ENCODE peak calls at places on chromosomes 2 and 18, in ten cellular contexts. V, O, R, M, K, W, X, B, C and D are unnamed samples.

GRCh38 chr2:174965992-174966789 is 39.0 kb downstream of the CHN1 start:
- DNase-seq in V (peak; percentile 53), O (peak; percentile 4), R (peak; percentile 55), M (no peak), K (peak; percentile 42), W (no peak), X (peak; percentile 31), B (peak; percentile 60), C (no peak), D (no peak)

GRCh38 chr18:9017900-9018217 is 84.6 kb upstream of the NDUFV2 start:
- DNase-seq in V (peak; percentile 43), O (peak; percentile 82), R (no peak), M (no peak), K (peak; percentile 81), W (no peak), X (peak; percentile 89), B (peak; percentile 69), C (no peak), D (no peak)

GRCh38 chr2:96538487-96539214 is 2.1 kb downstream of the ARID5A start:
- DNase-seq in V (peak; percentile 35), O (no peak), R (peak; percentile 41), M (peak; percentile 76), K (no peak), W (peak; percentile 92), X (peak; percentile 69), B (peak; percentile 39), C (peak; percentile 46), D (no peak)

GRCh38 chr2:76314621-76315020 is 603.9 kb upstream of the GCFC2 start:
- DNase-seq in V (no peak), O (no peak), R (no peak), M (no peak), K (no peak), W (no peak), X (no peak), B (no peak), C (no peak), D (no peak)

GRCh38 chr18:26965206-26965605 is 99.7 kb upstream of the AQP4 start:
- DNase-seq in V (no peak), O (no peak), R (no peak), M (no peak), K (no peak), W (no peak), X (no peak), B (no peak), C (no peak), D (no peak)

GRCh38 chr2:174263989-174264388 is 15.7 kb upstream of the OLA1 start:
- DNase-seq in V (peak; percentile 89), O (peak; percentile 91), R (peak; percentile 59), M (no peak), K (peak; percentile 83), W (no peak), X (peak; percentile 88), B (peak; percentile 58), C (peak; percentile 46), D (no peak)

GRCh38 chr2:134195341-134195740 is 58.5 kb upstream of the MGAT5 start:
- DNase-seq in V (no peak), O (no peak), R (no peak), M (no peak), K (no peak), W (no peak), X (no peak), B (no peak), C (no peak), D (no peak)

GRCh38 chr18:58202406-58202730 is 158.3 kb downstream of the NEDD4L start:
- DNase-seq in V (no peak), O (peak; percentile 78), R (no peak), M (peak; percentile 67), K (peak; percentile 34), W (no peak), X (no peak), B (peak; percentile 42), C (peak; percentile 15), D (no peak)

GRCh38 chr2:137960223-137960622 is 4.0 kb upstream of the HNMT start:
- DNase-seq in V (no peak), O (no peak), R (no peak), M (no peak), K (no peak), W (no peak), X (no peak), B (no peak), C (no peak), D (no peak)

GRCh38 chr2:189660803-189661147 is 484 bp upstream of the ASNSD1 start:
- DNase-seq in V (no peak), O (no peak), R (no peak), M (no peak), K (no peak), W (no peak), X (no peak), B (no peak), C (no peak), D (no peak)

GRCh38 chr18:10872297-10872696 is 277.1 kb downstream of the PIEZO2 start:
- DNase-seq in V (no peak), O (no peak), R (peak; percentile 32), M (no peak), K (no peak), W (no peak), X (no peak), B (peak; percentile 5), C (no peak), D (no peak)

GRCh38 chr2:217456016-217456415 is 546.8 kb downstream of the TNS1 start:
- DNase-seq in V (no peak), O (no peak), R (no peak), M (no peak), K (peak; percentile 59), W (no peak), X (no peak), B (no peak), C (no peak), D (no peak)

GRCh38 chr2:225104971-225105370 is 62.7 kb upstream of the DOCK10 start:
- DNase-seq in V (no peak), O (peak; percentile 55), R (no peak), M (no peak), K (no peak), W (no peak), X (peak; percentile 44), B (no peak), C (no peak), D (no peak)

GRCh38 chr2:11710632-11711381 is 35.6 kb upstream of the LPIN1 start:
- DNase-seq in V (peak; percentile 26), O (peak; percentile 31), R (peak; percentile 56), M (no peak), K (no peak), W (no peak), X (peak; percentile 23), B (peak; percentile 51), C (no peak), D (no peak)

GRCh38 chr2:1140389-1141003 is 189.8 kb downstream of the SNTG2 start:
- DNase-seq in V (peak; percentile 34), O (peak; percentile 60), R (no peak), M (no peak), K (no peak), W (no peak), X (no peak), B (no peak), C (peak; percentile 27), D (peak; percentile 53)

GRCh38 chr2:233418761-233419625 is 64.7 kb downstream of the DGKD start:
- DNase-seq in V (peak; percentile 53), O (peak; percentile 81), R (peak; percentile 74), M (no peak), K (peak; percentile 57), W (peak; percentile 77), X (no peak), B (no peak), C (no peak), D (peak; percentile 65)

GRCh38 chr2:236164201-236164982 is 3.8 kb downstream of the GBX2 start:
- DNase-seq in V (no peak), O (no peak), R (no peak), M (no peak), K (no peak), W (no peak), X (peak; percentile 52), B (no peak), C (no peak), D (peak; percentile 16)

DNA sequence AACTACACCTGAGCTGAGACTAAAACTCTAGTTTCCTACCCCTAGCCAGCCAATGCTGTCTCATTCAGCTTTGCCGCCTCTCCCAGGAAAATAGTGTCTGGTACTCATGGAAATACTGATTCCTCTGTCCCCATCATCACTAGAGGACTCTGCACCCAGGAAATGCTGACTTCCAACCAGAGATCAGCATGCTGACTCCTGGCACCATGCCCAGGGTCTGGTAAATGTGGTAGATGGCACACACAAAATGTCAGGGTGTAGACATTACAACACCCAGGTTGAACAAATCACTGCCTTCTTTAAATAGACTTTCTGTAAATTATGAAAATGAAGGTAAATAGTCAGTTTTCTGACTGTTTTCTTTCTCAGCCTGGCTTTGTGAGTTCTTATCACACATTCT is 307.3 kb upstream of the CHAC2 start:
- DNase-seq in V (peak; percentile 5), O (peak; percentile 51), R (no peak), M (peak; percentile 34), K (no peak), W (peak; percentile 50), X (no peak), B (no peak), C (no peak), D (no peak)
- TF ChIP-seq CTCF in V (no peak), O (peak; percentile 32), R (no peak), M (no peak), K (no peak), W (no peak), X (no peak), B (no peak), C (no peak), D (no peak)

GRCh38 chr2:39119732-39120520 is 925 bp downstream of the SOS1 start:
- DNase-seq in V (peak; percentile 64), O (peak; percentile 55), R (peak; percentile 64), M (peak; percentile 62), K (peak; percentile 49), W (peak; percentile 76), X (peak; percentile 84), B (peak; percentile 50), C (peak; percentile 77), D (peak; percentile 83)
- TF ChIP-seq CTCF in V (no peak), O (peak; percentile 33), R (no peak), M (no peak), K (peak; percentile 36), W (peak; percentile 18), X (no peak), B (no peak), C (no peak), D (peak; percentile 75)

DNA sequence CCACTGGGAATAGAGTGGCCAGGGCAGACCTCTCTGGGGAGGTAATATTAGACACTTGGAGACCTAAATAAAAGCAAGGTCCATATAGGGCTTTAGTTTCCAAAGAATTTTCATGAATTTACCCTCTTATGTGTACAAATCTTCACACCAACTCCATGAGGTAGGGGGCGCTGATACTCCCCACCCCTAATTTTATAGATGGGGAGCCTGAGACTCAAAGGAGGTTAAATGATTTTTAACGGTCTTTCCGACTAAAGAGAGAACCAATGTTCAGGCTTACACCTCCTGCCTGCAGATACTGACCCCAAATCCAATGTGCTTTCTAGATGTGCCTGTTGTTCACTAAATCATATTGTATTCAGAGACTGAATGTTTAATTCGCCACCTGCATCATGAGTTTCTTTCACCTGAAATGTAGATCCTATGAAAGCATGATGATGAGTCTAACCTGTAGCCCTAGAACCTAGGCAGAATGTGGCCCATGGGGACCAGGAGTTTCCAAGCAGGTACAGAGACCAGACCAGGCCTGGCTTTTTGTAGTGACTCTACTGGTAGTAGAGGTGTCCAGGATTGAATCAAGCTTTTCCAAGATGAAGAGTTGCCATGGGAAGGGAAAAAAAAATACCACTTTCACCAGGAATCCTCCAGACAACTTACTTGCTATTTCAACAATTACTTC is 16.8 kb upstream of the PAX3 start:
- DNase-seq in V (no peak), O (no peak), R (no peak), M (no peak), K (no peak), W (no peak), X (no peak), B (no peak), C (peak; percentile 52), D (no peak)
- TF ChIP-seq CTCF in V (no peak), O (peak; percentile 39), R (peak; percentile 6), M (no peak), K (no peak), W (no peak), X (no peak), B (no peak), C (peak; percentile 35), D (no peak)

GRCh38 chr2:86638712-86639111 is 15.0 kb upstream of the RNF103 start:
- DNase-seq in V (no peak), O (no peak), R (no peak), M (no peak), K (no peak), W (no peak), X (no peak), B (no peak), C (no peak), D (no peak)
- TF ChIP-seq CTCF in V (no peak), O (no peak), R (no peak), M (no peak), K (no peak), W (no peak), X (no peak), B (no peak), C (no peak), D (no peak)